ENCODE peak calls at places on chromosomes 6 and 20, in seven cellular contexts. W is MV-4-11; C is iris pigment epithelial cell; P is fibroblast of lung; N is right cardiac atrium; G is effector memory CD8-positive, alpha-beta T cell; V is activated T-helper 1 cell treated with anti-CD3 and anti-CD28 coated beads, Interleukin-12 subunit alpha, Interleukin-12 subunit beta, Interleukin-2, Interleukin-4 antibody, amounts not matched to agents 30 ng/mL and 10 ng/mL and 1 ng/mL, durations not matched to agents 14 hours and 24 hours and 36 hours. R is an unnamed sample.

GRCh38 chr6:67224989-67225388 is 1410.1 kb upstream of the ADGRB3 start:
- DNase-seq in G (no peak), N (no peak), W (no peak), P (no peak), V (no peak), C (no peak), R (no peak)

GRCh38 chr6:141105481-141105880 is 1027.2 kb upstream of the GJE1 start:
- DNase-seq in G (no peak), C (peak; percentile 80), V (no peak), P (peak; percentile 96), N (no peak), W (no peak), R (no peak)

GRCh38 chr20:24700166-24700860 is 230.9 kb downstream of the SYNDIG1 start:
- DNase-seq in W (no peak), N (no peak), P (no peak), G (no peak), V (no peak), C (no peak), R (no peak)

GRCh38 chr6:5766260-5766659 is 240.5 kb downstream of the NRN1 start:
- DNase-seq in C (no peak), W (no peak), V (no peak), N (no peak), P (no peak), G (no peak), R (no peak)

GRCh38 chr20:43357352-43357751 is 100.3 kb upstream of the SRSF6 start:
- DNase-seq in G (no peak), W (no peak), N (no peak), C (no peak), V (no peak), P (no peak), R (no peak)

GRCh38 chr6:12543953-12544352 is 172.6 kb upstream of the PHACTR1 start:
- DNase-seq in G (no peak), C (no peak), V (no peak), P (peak; percentile 37), W (no peak), N (no peak), R (no peak)

GRCh38 chr20:43583982-43584432 is 6.7 kb upstream of the IFT52 start:
- DNase-seq in C (peak; percentile 99), V (no peak), G (no peak), N (peak; percentile 88), P (peak; percentile 97), W (peak; percentile 99), R (no peak)

GRCh38 chr20:10790013-10790412 is 116.2 kb upstream of the JAG1 start:
- DNase-seq in P (no peak), N (no peak), G (no peak), C (no peak), V (no peak), W (no peak), R (no peak)

GRCh38 chr20:34262488-34263288 is 21.5 kb downstream of the ASIP start:
- DNase-seq in N (peak; percentile 58), W (peak; percentile 83), P (peak; percentile 63), G (no peak), C (peak; percentile 88), V (no peak), R (no peak)

GRCh38 chr20:59146801-59147118 is 16.9 kb upstream of the ZNF831 start:
- DNase-seq in G (no peak), V (no peak), N (no peak), P (no peak), C (no peak), W (no peak), R (no peak)

GRCh38 chr6:87553159-87553765 is 36.5 kb downstream of the RARS2 start:
- DNase-seq in C (peak; percentile 25), N (no peak), P (no peak), V (no peak), G (no peak), W (no peak), R (no peak)

GRCh38 chr20:5947276-5947675 is 3.1 kb downstream of the TRMT6 start:
- DNase-seq in G (no peak), W (peak; percentile 72), P (no peak), V (no peak), C (peak; percentile 29), N (no peak), R (no peak)

GRCh38 chr6:100463685-100464161 is 998 bp downstream of the SIM1 start:
- DNase-seq in P (no peak), V (no peak), W (no peak), N (no peak), G (no peak), C (no peak), R (no peak)

GRCh38 chr6:147054871-147055270 is 149.3 kb upstream of the STXBP5 start:
- DNase-seq in W (no peak), C (no peak), G (no peak), N (no peak), V (no peak), P (no peak), R (no peak)

GRCh38 chr6:139165324-139165723 is 30.4 kb downstream of the HECA start:
- DNase-seq in N (no peak), C (no peak), W (no peak), P (no peak), G (no peak), V (no peak), R (no peak)

GRCh38 chr6:220736-221475 is 71.4 kb upstream of the DUSP22 start:
- DNase-seq in C (peak; percentile 26), P (peak; percentile 38), G (no peak), W (no peak), V (no peak), N (no peak), R (no peak)

GRCh38 chr6:27168586-27169443 is 78.7 kb upstream of the PRSS16 start:
- DNase-seq in V (no peak), C (peak; percentile 94), N (no peak), W (no peak), P (peak; percentile 89), G (no peak), R (no peak)

R was measured in CD8-positive, alpha-beta memory T cell.